ENCODE peak calls at places on chromosomes 11 and 22, in six cellular contexts. V, D, H, W, I and Z are unnamed samples.

GRCh38 chr11:13923716-13924650 is 38.5 kb upstream of the SPON1 start:
- DNase-seq in V (no peak), D (peak; percentile 27), H (no peak), W (no peak), I (no peak), Z (no peak)

GRCh38 chr11:12599408-12600143 is 74.6 kb upstream of the TEAD1 start:
- DNase-seq in V (no peak), D (peak; percentile 17), H (peak; percentile 84), W (peak; percentile 87), I (no peak), Z (no peak)

GRCh38 chr11:68043349-68044144 is 4.7 kb downstream of the TCIRG1 start:
- DNase-seq in V (no peak), D (no peak), H (peak; percentile 27), W (no peak), I (peak; percentile 77), Z (peak; percentile 84)

GRCh38 chr11:118046051-118046963 is 30.6 kb upstream of the TMPRSS4 start:
- DNase-seq in V (no peak), D (no peak), H (no peak), W (no peak), I (no peak), Z (no peak)

GRCh38 chr11:765025-765801 is 12.1 kb downstream of the GATD1 start:
- DNase-seq in V (peak; percentile 62), D (peak; percentile 81), H (peak; percentile 86), W (peak; percentile 88), I (peak; percentile 44), Z (no peak)

GRCh38 chr11:20022363-20023081 is 137.8 kb downstream of the DBX1 start:
- DNase-seq in V (peak; percentile 77), D (no peak), H (peak; percentile 80), W (no peak), I (no peak), Z (no peak)

GRCh38 chr22:22691716-22692701 is 47.6 kb downstream of the GGTLC2 start:
- DNase-seq in V (peak; percentile 66), D (no peak), H (no peak), W (no peak), I (no peak), Z (no peak)

GRCh38 chr11:19243601-19244000 is 2.9 kb upstream of the E2F8 start:
- DNase-seq in V (no peak), D (no peak), H (no peak), W (no peak), I (no peak), Z (no peak)

GRCh38 chr11:132992838-132993680 is 539.2 kb downstream of the OPCML start:
- DNase-seq in V (no peak), D (no peak), H (no peak), W (no peak), I (peak; percentile 20), Z (no peak)

GRCh38 chr11:95661159-95661558 is 128.4 kb downstream of the FAM76B start:
- DNase-seq in V (no peak), D (no peak), H (no peak), W (no peak), I (no peak), Z (no peak)

GRCh38 chr22:46429327-46429853 is 93.9 kb downstream of the TRMU start:
- DNase-seq in V (no peak), D (no peak), H (no peak), W (no peak), I (no peak), Z (no peak)

GRCh38 chr11:36411202-36411640 is 98.9 kb downstream of the TRAF6 start:
- DNase-seq in V (no peak), D (peak; percentile 61), H (no peak), W (peak; percentile 84), I (no peak), Z (no peak)

GRCh38 chr11:65899356-65900124 is 648 bp downstream of the FOSL1 start:
- DNase-seq in V (no peak), D (peak; percentile 57), H (peak; percentile 67), W (peak; percentile 95), I (peak; percentile 77), Z (peak; percentile 91)

GRCh38 chr11:2794419-2794795 is 91.2 kb downstream of the CDKN1C start:
- DNase-seq in V (no peak), D (no peak), H (peak; percentile 14), W (peak; percentile 81), I (no peak), Z (no peak)

GRCh38 chr11:129278586-129279319 is 86.6 kb upstream of the ARHGAP32 start:
- DNase-seq in V (peak; percentile 20), D (peak; percentile 54), H (no peak), W (no peak), I (no peak), Z (no peak)

GRCh38 chr22:44023404-44024287 is 456 bp upstream of the PARVB start:
- DNase-seq in V (peak; percentile 8), D (peak; percentile 72), H (peak; percentile 42), W (no peak), I (no peak), Z (no peak)

GRCh38 chr22:45212306-45212709 is 28.4 kb downstream of the KIAA0930 start:
- DNase-seq in V (peak; percentile 94), D (no peak), H (no peak), W (peak; percentile 95), I (peak; percentile 94), Z (peak; percentile 95)

GRCh38 chr11:67558084-67558772 is 25.4 kb upstream of the GSTP1 start:
- DNase-seq in V (no peak), D (no peak), H (no peak), W (no peak), I (no peak), Z (no peak)

GRCh38 chr11:102451693-102452460 is 688 bp downstream of the TMEM123 start:
- DNase-seq in V (peak; percentile 62), D (peak; percentile 88), H (peak; percentile 56), W (peak; percentile 93), I (peak; percentile 8), Z (no peak)

GRCh38 chr11:113104390-113105251 is 143.4 kb downstream of the NCAM1 start:
- DNase-seq in V (no peak), D (no peak), H (no peak), W (no peak), I (no peak), Z (no peak)

GRCh38 chr11:13503393-13503792 is 7.6 kb upstream of the PTH start:
- DNase-seq in V (no peak), D (no peak), H (no peak), W (no peak), I (no peak), Z (no peak)

GRCh38 chr11:117980280-117980679 is 5.9 kb upstream of the IL10RA start:
- DNase-seq in V (no peak), D (no peak), H (no peak), W (no peak), I (no peak), Z (no peak)

GRCh38 chr11:68661697-68662603 is 22.4 kb upstream of the GAL start:
- DNase-seq in V (no peak), D (no peak), H (no peak), W (no peak), I (no peak), Z (no peak)

GRCh38 chr22:22410121-22410520 is 98.4 kb downstream of the ZNF280B start:
- DNase-seq in V (no peak), D (peak; percentile 84), H (no peak), W (peak; percentile 76), I (no peak), Z (peak; percentile 81)

GRCh38 chr22:32920734-32921133 is 119.2 kb downstream of the TIMP3 start:
- DNase-seq in V (no peak), D (no peak), H (no peak), W (no peak), I (no peak), Z (no peak)

GRCh38 chr22:32932176-32932575 is 126.0 kb downstream of the SYN3 start:
- DNase-seq in V (no peak), D (no peak), H (no peak), W (no peak), I (peak; percentile 28), Z (no peak)

DNA sequence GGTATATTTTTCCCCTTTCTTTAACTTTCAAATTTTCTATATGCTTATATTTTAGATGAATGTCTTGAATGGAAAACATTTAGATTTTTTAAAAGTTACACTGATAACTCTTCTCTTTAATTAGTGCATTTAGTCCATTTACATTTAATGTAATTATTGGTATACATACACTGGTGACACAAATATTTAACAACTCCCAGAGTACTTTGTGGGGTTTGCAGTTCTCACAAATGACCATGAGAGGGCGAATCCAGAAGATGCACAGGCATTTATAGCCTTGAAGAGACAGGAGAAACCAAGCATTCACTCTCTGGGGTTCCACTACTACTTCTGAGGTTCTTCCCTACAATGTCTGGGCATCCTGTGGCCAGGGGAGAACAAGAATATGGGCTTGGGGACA is 125.1 kb downstream of the TIMP3 start:
- DNase-seq in V (peak; percentile 50), D (peak; percentile 5), H (peak; percentile 48), W (no peak), I (peak; percentile 41), Z (no peak)
- TF ChIP-seq CTCF in V (peak; percentile 35), D (peak; percentile 47), H (peak; percentile 72), W (no peak), I (peak; percentile 79), Z (peak; percentile 47)

GRCh38 chr11:33716236-33716635 is 15.6 kb upstream of the C11orf91 start:
- DNase-seq in V (peak; percentile 86), D (no peak), H (no peak), W (no peak), I (peak; percentile 41), Z (no peak)
- TF ChIP-seq CTCF in V (peak; percentile 45), D (no peak), H (peak; percentile 53), W (no peak), I (peak; percentile 74), Z (peak; percentile 49)

DNA sequence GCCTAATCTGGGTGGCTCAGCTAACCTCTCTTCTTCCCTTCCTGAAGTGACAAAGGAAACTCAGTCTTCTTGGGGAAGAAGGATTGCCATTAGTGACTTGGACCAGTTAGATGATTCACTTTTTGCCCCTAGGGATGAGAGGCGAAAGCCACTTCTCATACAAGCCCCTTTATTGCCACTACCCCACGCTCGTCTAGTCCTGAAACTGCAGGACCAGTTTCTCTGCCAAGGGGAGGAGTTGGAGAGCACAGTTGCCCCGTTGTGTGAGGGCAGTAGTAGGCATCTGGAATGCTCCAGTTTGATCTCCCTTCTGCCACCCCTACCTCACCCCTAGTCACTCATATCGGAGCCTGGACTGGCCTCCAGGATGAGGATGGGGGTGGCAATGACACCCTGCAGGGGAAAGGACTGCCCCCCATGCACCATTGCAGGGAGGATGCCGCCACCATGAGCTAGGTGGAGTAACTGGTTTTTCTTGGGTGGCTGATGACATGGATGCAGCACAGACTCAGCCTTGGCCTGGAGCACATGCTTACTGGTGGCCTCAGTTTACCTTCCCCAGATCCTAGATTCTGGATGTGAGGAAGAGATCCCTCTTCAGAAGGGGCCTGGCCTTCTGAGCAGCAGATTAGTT is 14.2 kb upstream of the UVRAG start:
- DNase-seq in V (no peak), D (no peak), H (no peak), W (no peak), I (no peak), Z (no peak)
- TF ChIP-seq CTCF in V (no peak), D (no peak), H (no peak), W (no peak), I (no peak), Z (no peak)

DNA sequence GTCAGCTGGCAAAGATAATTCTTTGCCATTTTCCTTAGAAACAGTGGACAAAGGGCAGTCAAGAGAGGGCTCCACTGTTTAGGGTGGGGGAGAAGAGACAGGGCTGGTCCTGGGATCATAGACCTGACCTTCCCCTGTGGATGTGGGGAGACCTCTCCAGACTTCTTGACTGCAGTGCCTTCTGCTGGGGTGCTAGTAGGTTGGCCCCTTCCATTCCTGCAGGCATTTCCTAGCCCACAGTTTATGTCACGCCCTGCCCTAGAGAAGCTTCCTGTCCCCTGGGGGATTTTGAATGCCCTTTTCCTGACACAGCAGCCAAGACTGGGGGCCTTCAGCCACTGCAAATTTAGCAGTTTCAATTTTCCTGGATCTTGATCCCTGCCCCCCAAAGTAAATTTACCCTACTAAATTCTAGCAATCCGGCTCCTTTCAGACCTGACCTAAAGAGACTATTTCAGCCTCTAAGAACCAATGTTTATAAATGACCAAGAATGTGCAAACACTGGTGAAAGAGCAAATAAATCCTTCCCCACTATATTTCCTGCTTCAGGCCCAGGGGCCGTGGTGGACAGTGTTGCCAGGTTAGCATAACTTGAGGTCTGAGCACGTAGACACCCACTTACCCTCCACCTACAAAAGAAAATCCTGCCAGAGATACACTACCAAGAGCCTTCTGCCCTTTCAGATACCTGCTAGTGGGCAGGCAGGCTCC is 58.4 kb downstream of the PPFIBP2 start:
- DNase-seq in V (no peak), D (no peak), H (peak; percentile 40), W (no peak), I (no peak), Z (no peak)
- TF ChIP-seq CTCF in V (no peak), D (no peak), H (no peak), W (no peak), I (peak; percentile 42), Z (no peak)